ENCODE peak calls at places on chromosomes 3 and 15, in eight cellular contexts. O is progenitor cell of endocrine pancreas, W is pancreas, Z is astrocyte of the spinal cord, C is neural crest cell, H is LNCaP clone FGC, B is fibroblast of mammary gland, F is IMR-90. I is an unnamed sample.

GRCh38 chr3:4889896-4890295 is 89.3 kb upstream of the BHLHE40 start:
- DNase-seq in O (no peak), W (no peak), Z (peak; percentile 43), C (no peak), H (no peak), B (peak; percentile 10), F (peak; percentile 41), I (no peak)

GRCh38 chr15:39804026-39804425 is 21.4 kb upstream of the FSIP1 start:
- DNase-seq in O (no peak), W (no peak), Z (no peak), C (no peak), H (no peak), B (peak; percentile 81), F (peak; percentile 51), I (no peak)

GRCh38 chr3:113111308-113111707 is 100.0 kb upstream of the BOC start:
- DNase-seq in O (no peak), W (no peak), Z (no peak), C (no peak), H (no peak), B (peak; percentile 10), F (peak; percentile 42), I (no peak)

GRCh38 chr3:10375296-10376053 is 54.6 kb upstream of the SEC13 start:
- DNase-seq in O (no peak), W (no peak), Z (no peak), C (no peak), H (no peak), B (no peak), F (no peak), I (no peak)

GRCh38 chr15:55526559-55527036 is 18.6 kb upstream of the DNAAF4 start:
- DNase-seq in O (no peak), W (peak; percentile 17), Z (peak; percentile 47), C (no peak), H (peak; percentile 11), B (peak; percentile 74), F (peak; percentile 71), I (no peak)

GRCh38 chr3:153679711-153680110 is 441.5 kb upstream of the ARHGEF26 start:
- DNase-seq in O (no peak), W (no peak), Z (no peak), C (no peak), H (no peak), B (no peak), F (no peak), I (no peak)

GRCh38 chr15:22239806-22240180 is 159.5 kb downstream of the OR4M2 start:
- DNase-seq in O (no peak), W (no peak), Z (no peak), C (no peak), H (no peak), B (no peak), F (no peak), I (no peak)

GRCh38 chr3:112811150-112811884 is 35.3 kb downstream of the CD200R1L start:
- DNase-seq in O (no peak), W (no peak), Z (peak; percentile 90), C (no peak), H (no peak), B (peak; percentile 96), F (peak; percentile 86), I (peak; percentile 41)

GRCh38 chr3:86937306-86937791 is 53.6 kb downstream of the VGLL3 start:
- DNase-seq in O (no peak), W (no peak), Z (peak; percentile 75), C (no peak), H (no peak), B (peak; percentile 95), F (peak; percentile 92), I (no peak)

GRCh38 chr15:25416693-25417092 is 22.1 kb downstream of the UBE3A start:
- DNase-seq in O (no peak), W (no peak), Z (no peak), C (no peak), H (no peak), B (no peak), F (peak; percentile 24), I (no peak)

GRCh38 chr3:39149059-39149455 is 4.3 kb downstream of the CSRNP1 start:
- DNase-seq in O (no peak), W (no peak), Z (no peak), C (no peak), H (no peak), B (no peak), F (no peak), I (no peak)

GRCh38 chr3:22141769-22142168 is 390.8 kb upstream of the ZNF385D start:
- DNase-seq in O (no peak), W (no peak), Z (no peak), C (no peak), H (peak; percentile 27), B (no peak), F (no peak), I (no peak)

GRCh38 chr3:134449951-134450350 is 35.8 kb downstream of the ANAPC13 start:
- DNase-seq in O (no peak), W (no peak), Z (no peak), C (no peak), H (no peak), B (no peak), F (no peak), I (no peak)

GRCh38 chr3:46692566-46692983 is 904 bp downstream of the ALS2CL start:
- DNase-seq in O (peak; percentile 36), W (peak; percentile 87), Z (no peak), C (no peak), H (no peak), B (no peak), F (no peak), I (no peak)

GRCh38 chr3:46693897-46694235 is 387 bp upstream of the ALS2CL start:
- DNase-seq in O (no peak), W (no peak), Z (no peak), C (no peak), H (no peak), B (peak; percentile 12), F (no peak), I (no peak)

GRCh38 chr3:46694520-46694919 is 1.0 kb upstream of the ALS2CL start:
- DNase-seq in O (no peak), W (peak; percentile 29), Z (no peak), C (no peak), H (no peak), B (no peak), F (no peak), I (no peak)

GRCh38 chr3:46693038-46693896 is at the start of gene ALS2CL:
- DNase-seq in O (peak; percentile 45), W (peak; percentile 71), Z (no peak), C (peak; percentile 31), H (no peak), B (no peak), F (no peak), I (peak; percentile 57)

DNA sequence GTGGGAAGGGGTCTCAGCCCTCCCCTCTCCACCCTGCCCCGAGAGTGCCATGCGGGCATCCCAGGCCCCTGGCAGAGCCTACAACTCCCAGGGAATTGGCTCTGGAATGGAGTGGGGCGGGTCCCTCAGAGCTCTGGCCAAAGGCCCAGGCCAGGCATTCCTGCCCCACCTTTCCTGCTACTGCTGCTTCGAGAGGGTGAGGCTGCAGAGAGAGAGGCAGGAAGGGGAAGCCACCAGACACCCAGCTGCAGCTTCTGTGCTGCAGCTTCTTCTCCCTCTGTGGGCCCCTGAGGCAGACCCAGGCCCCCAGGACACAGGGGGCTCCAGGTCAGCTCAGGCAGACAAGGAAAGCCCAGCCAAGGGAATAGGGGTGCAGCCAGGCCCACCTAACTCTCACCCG is 2.7 kb downstream of the ALS2CL start:
- DNase-seq in O (no peak), W (peak; percentile 39), Z (no peak), C (no peak), H (no peak), B (no peak), F (no peak), I (no peak)
- TF ChIP-seq CTCF in O (no peak), W (no peak), Z (no peak), C (no peak), H (no peak), B (no peak), F (no peak), I (no peak)

DNA sequence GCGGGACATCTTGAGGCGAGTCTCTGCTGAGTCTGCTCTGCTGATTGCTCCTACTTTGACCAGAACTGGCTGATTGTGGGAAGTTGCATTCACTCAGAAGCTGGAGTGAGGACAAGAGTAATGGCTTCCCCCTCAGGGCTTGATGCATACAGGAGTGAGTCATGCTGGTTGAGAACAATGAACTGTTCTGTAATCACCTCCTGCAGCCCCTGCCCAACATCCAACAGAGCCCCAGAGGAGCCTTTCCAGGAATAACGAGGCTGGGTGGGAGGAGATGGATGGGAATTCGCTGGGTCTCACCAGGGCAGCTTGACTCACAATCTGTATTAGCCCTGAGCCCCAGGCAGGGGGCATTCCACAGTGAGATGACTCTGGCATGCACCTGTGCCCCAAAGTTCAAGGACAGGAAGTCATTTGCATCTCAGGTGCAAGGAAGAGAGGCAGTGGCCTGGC is 85.0 kb downstream of the RAB11A start:
- DNase-seq in O (no peak), W (no peak), Z (peak; percentile 77), C (peak; percentile 9), H (no peak), B (peak; percentile 45), F (peak; percentile 18), I (no peak)
- TF ChIP-seq CTCF in O (no peak), W (no peak), Z (no peak), C (no peak), H (no peak), B (no peak), F (no peak), I (no peak)

GRCh38 chr3:119145500-119146167 is at the start of gene TEX55:
- DNase-seq in O (no peak), W (peak; percentile 26), Z (peak; percentile 23), C (no peak), H (peak; percentile 22), B (peak; percentile 56), F (peak; percentile 61), I (no peak)
- TF ChIP-seq CTCF in O (peak; percentile 68), W (peak; percentile 31), Z (peak; percentile 78), C (peak; percentile 73), H (peak; percentile 79), B (peak; percentile 77), F (peak; percentile 76), I (no peak)

GRCh38 chr3:119812491-119813058 is 30.7 kb downstream of the NR1I2 start:
- DNase-seq in O (no peak), W (no peak), Z (no peak), C (no peak), H (no peak), B (no peak), F (no peak), I (no peak)

GRCh38 chr3:119808843-119809242 is 26.9 kb downstream of the NR1I2 start:
- DNase-seq in O (no peak), W (no peak), Z (no peak), C (no peak), H (no peak), B (no peak), F (no peak), I (no peak)

GRCh38 chr3:119808244-119808643 is 26.3 kb downstream of the NR1I2 start:
- DNase-seq in O (no peak), W (no peak), Z (no peak), C (no peak), H (no peak), B (no peak), F (no peak), I (no peak)

GRCh38 chr3:119809249-119810017 is 27.5 kb downstream of the NR1I2 start:
- DNase-seq in O (no peak), W (no peak), Z (no peak), C (no peak), H (no peak), B (no peak), F (no peak), I (no peak)

DNA sequence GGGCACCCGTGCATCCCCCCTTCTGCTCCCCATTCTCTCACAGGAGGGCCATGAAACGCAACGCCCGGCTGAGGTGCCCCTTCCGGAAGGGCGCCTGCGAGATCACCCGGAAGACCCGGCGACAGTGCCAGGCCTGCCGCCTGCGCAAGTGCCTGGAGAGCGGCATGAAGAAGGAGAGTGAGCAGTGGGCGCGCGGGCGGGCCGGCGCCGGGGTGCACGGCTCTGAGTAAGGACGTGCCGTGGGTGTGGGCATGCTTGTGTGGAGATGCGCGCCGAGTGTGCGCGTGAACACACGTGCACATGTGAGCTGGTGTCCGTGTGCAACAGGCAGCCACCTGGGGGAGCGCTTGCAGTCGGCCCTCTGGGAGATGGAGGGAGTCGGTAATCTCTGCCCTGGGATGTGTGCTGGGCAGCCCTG is 28.1 kb downstream of the NR1I2 start:
- DNase-seq in O (no peak), W (peak; percentile 43), Z (peak; percentile 26), C (no peak), H (no peak), B (peak; percentile 31), F (peak; percentile 18), I (no peak)
- TF ChIP-seq CTCF in O (no peak), W (no peak), Z (peak; percentile 55), C (no peak), H (no peak), B (peak; percentile 23), F (no peak), I (no peak)